ENCODE peak calls at places on chromosomes 1 and 21, in seven cellular contexts. E is activated CD4-positive, alpha-beta T cell treated with anti-CD3 and anti-CD28 coated beads for 24 hours; L is myocyte; F is HTR-8/SVneo; Z is tibial artery; H is CD8-positive, alpha-beta memory T cell; X is activated T-cell treated with anti-CD3 and anti-CD28 coated beads for 24 hours. R is an unnamed sample.

GRCh38 chr1:10553124-10553523 is 78.4 kb downstream of the PEX14 start:
- DNase-seq in E (no peak), L (no peak), F (no peak), Z (no peak), H (no peak), X (no peak), R (no peak)

GRCh38 chr21:42066521-42066920 is 4.6 kb upstream of the UMODL1 start:
- DNase-seq in E (no peak), L (no peak), F (no peak), Z (no peak), H (no peak), X (no peak), R (no peak)

GRCh38 chr1:81113688-81114087 is 687.0 kb upstream of the ADGRL2 start:
- DNase-seq in E (no peak), L (no peak), F (no peak), Z (no peak), H (no peak), X (no peak), R (no peak)

GRCh38 chr1:29227511-29227910 is 3.2 kb downstream of the MECR start:
- DNase-seq in E (no peak), L (no peak), F (no peak), Z (no peak), H (no peak), X (no peak), R (no peak)

GRCh38 chr1:77476460-77476859 is 194.6 kb downstream of the AK5 start:
- DNase-seq in E (no peak), L (no peak), F (no peak), Z (no peak), H (no peak), X (no peak), R (no peak)

GRCh38 chr1:24999426-24999825 is 69.3 kb upstream of the RUNX3 start:
- DNase-seq in E (no peak), L (no peak), F (no peak), Z (no peak), H (no peak), X (no peak), R (no peak)

GRCh38 chr1:57321776-57322175 is 102.1 kb downstream of the DAB1 start:
- DNase-seq in E (no peak), L (no peak), F (no peak), Z (no peak), H (no peak), X (no peak), R (no peak)

GRCh38 chr21:35616090-35616489 is 444.2 kb downstream of the SETD4 start:
- DNase-seq in E (no peak), L (peak; percentile 76), F (no peak), Z (no peak), H (no peak), X (no peak), R (peak; percentile 20)

GRCh38 chr1:242824435-242824834 is 299.9 kb upstream of the PLD5 start:
- DNase-seq in E (no peak), L (peak; percentile 20), F (peak; percentile 29), Z (no peak), H (no peak), X (no peak), R (no peak)

GRCh38 chr1:92043621-92044020 is 13.8 kb downstream of the EPHX4 start:
- DNase-seq in E (no peak), L (no peak), F (no peak), Z (no peak), H (no peak), X (no peak), R (no peak)

GRCh38 chr21:45303751-45304150 is 16.1 kb upstream of the POFUT2 start:
- DNase-seq in E (no peak), L (no peak), F (no peak), Z (no peak), H (no peak), X (no peak), R (no peak)

GRCh38 chr1:181548491-181548890 is 65.2 kb downstream of the CACNA1E start:
- DNase-seq in E (no peak), L (peak; percentile 47), F (no peak), Z (no peak), H (no peak), X (no peak), R (no peak)

GRCh38 chr21:28790335-28790734 is 202.3 kb downstream of the LTN1 start:
- DNase-seq in E (no peak), L (no peak), F (no peak), Z (no peak), H (no peak), X (no peak), R (peak; percentile 3)

GRCh38 chr1:237327061-237327460 is 285.1 kb downstream of the RYR2 start:
- DNase-seq in E (no peak), L (no peak), F (no peak), Z (no peak), H (no peak), X (no peak), R (no peak)

GRCh38 chr1:119544165-119544762 is 37.3 kb downstream of the HSD3B1 start:
- DNase-seq in E (no peak), L (no peak), F (no peak), Z (no peak), H (no peak), X (no peak), R (no peak)

GRCh38 chr1:91871994-91872393 is 14.0 kb downstream of the TGFBR3 start:
- DNase-seq in E (no peak), L (no peak), F (no peak), Z (no peak), H (no peak), X (no peak), R (no peak)

GRCh38 chr1:165633624-165634023 is 2.6 kb downstream of the MGST3 start:
- DNase-seq in E (no peak), L (peak; percentile 35), F (no peak), Z (no peak), H (no peak), X (no peak), R (no peak)

GRCh38 chr1:39745016-39745670 is 6.5 kb downstream of the PPIE start:
- DNase-seq in E (no peak), L (no peak), F (no peak), Z (no peak), H (no peak), X (no peak), R (no peak)

GRCh38 chr1:28416509-28417194 is 47.1 kb downstream of the PHACTR4 start:
- DNase-seq in E (no peak), L (no peak), F (peak; percentile 26), Z (no peak), H (no peak), X (no peak), R (no peak)

GRCh38 chr1:214259353-214259982 is 21.5 kb upstream of the SMYD2 start:
- DNase-seq in E (no peak), L (no peak), F (no peak), Z (no peak), H (no peak), X (no peak), R (no peak)

GRCh38 chr21:45549670-45550463 is 7.6 kb upstream of the SLC19A1 start:
- DNase-seq in E (no peak), L (no peak), F (no peak), Z (no peak), H (no peak), X (no peak), R (no peak)

GRCh38 chr1:100539836-100540536 is 2.0 kb downstream of the GPR88 start:
- DNase-seq in E (no peak), L (peak; percentile 43), F (no peak), Z (no peak), H (no peak), X (no peak), R (no peak)